ENCODE peak calls at places on chromosomes 11 and 22, in seven cellular contexts. K, P, R, B, M, I and G are unnamed samples.

GRCh38 chr11:1727088-1727690 is 23.2 kb downstream of the IFITM10 start:
- DNase-seq in K (no peak), P (no peak), R (no peak), B (no peak), M (no peak), I (no peak), G (no peak)

GRCh38 chr22:50399751-50400331 is 56.7 kb downstream of the PPP6R2 start:
- DNase-seq in K (no peak), P (no peak), R (peak), B (no peak), M (no peak), I (no peak), G (peak)

GRCh38 chr22:41825376-41825775 is 7.5 kb upstream of the SREBF2 start:
- DNase-seq in K (no peak), P (no peak), R (peak), B (no peak), M (no peak), I (no peak), G (no peak)

GRCh38 chr22:31089101-31090100 is 8.3 kb downstream of the SMTN start:
- DNase-seq in K (peak), P (peak), R (no peak), B (peak), M (no peak), I (no peak), G (no peak)

GRCh38 chr11:75400110-75400865 is 970 bp downstream of the RPS3 start:
- DNase-seq in K (peak), P (no peak), R (no peak), B (no peak), M (no peak), I (no peak), G (no peak)

GRCh38 chr11:94526645-94527438 is 14.6 kb downstream of the C11orf97 start:
- DNase-seq in K (no peak), P (no peak), R (no peak), B (no peak), M (peak), I (no peak), G (no peak)

GRCh38 chr22:20909543-20910303 is 7.5 kb upstream of the CRKL start:
- DNase-seq in K (no peak), P (no peak), R (no peak), B (no peak), M (no peak), I (no peak), G (no peak)

GRCh38 chr11:102012946-102013345 is 34.3 kb upstream of the CFAP300 start:
- DNase-seq in K (no peak), P (no peak), R (no peak), B (no peak), M (no peak), I (no peak), G (no peak)

GRCh38 chr11:9071694-9072093 is 19.7 kb downstream of the SCUBE2 start:
- DNase-seq in K (no peak), P (no peak), R (no peak), B (no peak), M (no peak), I (no peak), G (no peak)

GRCh38 chr22:33492210-33492651 is 428.0 kb downstream of the LARGE1 start:
- DNase-seq in K (no peak), P (no peak), R (no peak), B (no peak), M (no peak), I (no peak), G (no peak)

GRCh38 chr11:43576834-43577521 is 103.6 kb upstream of the HSD17B12 start:
- DNase-seq in K (peak), P (no peak), R (peak), B (no peak), M (no peak), I (no peak), G (peak)

GRCh38 chr22:32531955-32532818 is 57.6 kb downstream of the FBXO7 start:
- DNase-seq in K (peak), P (no peak), R (peak), B (no peak), M (no peak), I (no peak), G (peak)

GRCh38 chr11:13776134-13776815 is 107.8 kb downstream of the FAR1 start:
- DNase-seq in K (peak), P (peak), R (no peak), B (no peak), M (no peak), I (peak), G (no peak)

GRCh38 chr11:86625981-86626380 is 46.4 kb downstream of the ME3 start:
- DNase-seq in K (no peak), P (no peak), R (no peak), B (no peak), M (no peak), I (no peak), G (no peak)

GRCh38 chr11:44507896-44508440 is 57.5 kb upstream of the CD82 start:
- DNase-seq in K (no peak), P (no peak), R (no peak), B (no peak), M (no peak), I (no peak), G (no peak)

GRCh38 chr11:35145249-35145648 is 6.3 kb downstream of the CD44 start:
- DNase-seq in K (no peak), P (no peak), R (peak), B (no peak), M (no peak), I (no peak), G (no peak)

GRCh38 chr11:111660822-111661221 is 58.6 kb downstream of the SIK2 start:
- DNase-seq in K (no peak), P (no peak), R (peak), B (no peak), M (no peak), I (no peak), G (no peak)

GRCh38 chr11:56841210-56841810 is 92.8 kb upstream of the OR9G4 start:
- DNase-seq in K (peak), P (no peak), R (peak), B (peak), M (no peak), I (no peak), G (peak)

GRCh38 chr11:101510608-101511007 is 73.2 kb downstream of the TRPC6 start:
- DNase-seq in K (no peak), P (no peak), R (no peak), B (no peak), M (no peak), I (no peak), G (no peak)

GRCh38 chr22:25627271-25627848 is 62.9 kb downstream of the GRK3 start:
- DNase-seq in K (no peak), P (no peak), R (no peak), B (no peak), M (peak), I (no peak), G (no peak)

GRCh38 chr22:37591823-37592404 is 12.0 kb upstream of the LGALS2 start:
- DNase-seq in K (no peak), P (no peak), R (no peak), B (no peak), M (no peak), I (no peak), G (no peak)

GRCh38 chr11:65108469-65109123 is 3.1 kb upstream of the TM7SF2 start:
- DNase-seq in K (no peak), P (no peak), R (no peak), B (no peak), M (no peak), I (no peak), G (no peak)

GRCh38 chr11:19087658-19088057 is 27.1 kb upstream of the MRGPRX2 start:
- DNase-seq in K (no peak), P (no peak), R (peak), B (no peak), M (no peak), I (no peak), G (no peak)

GRCh38 chr11:69721745-69722144 is 17.9 kb upstream of the FGF19 start:
- DNase-seq in K (no peak), P (no peak), R (no peak), B (no peak), M (no peak), I (no peak), G (no peak)

GRCh38 chr22:32069579-32070372 is 26.7 kb downstream of the SLC5A1 start:
- DNase-seq in K (no peak), P (no peak), R (no peak), B (no peak), M (no peak), I (no peak), G (no peak)

GRCh38 chr22:49826603-49827306 is 918 bp downstream of the BRD1 start:
- DNase-seq in K (peak), P (no peak), R (no peak), B (peak), M (no peak), I (no peak), G (no peak)

GRCh38 chr22:30332551-30332950 is 5.8 kb upstream of the TBC1D10A start:
- DNase-seq in K (no peak), P (no peak), R (no peak), B (no peak), M (no peak), I (no peak), G (no peak)

GRCh38 chr11:43933608-43934358 is 8.7 kb upstream of the C11orf96 start:
- DNase-seq in K (peak), P (no peak), R (peak), B (peak), M (no peak), I (no peak), G (no peak)

GRCh38 chr11:113147249-113147648 is 167.1 kb upstream of the TTC12 start:
- DNase-seq in K (peak), P (no peak), R (no peak), B (peak), M (no peak), I (no peak), G (no peak)

GRCh38 chr11:16632295-16633200 is 105.9 kb upstream of the C11orf58 start:
- DNase-seq in K (no peak), P (no peak), R (peak), B (peak), M (no peak), I (no peak), G (no peak)

GRCh38 chr11:71495286-71496090 is 31.6 kb upstream of the KRTAP5-7 start:
- DNase-seq in K (no peak), P (no peak), R (no peak), B (no peak), M (no peak), I (no peak), G (no peak)

GRCh38 chr11:127110542-127110941 is 110.0 kb upstream of the KIRREL3 start:
- DNase-seq in K (no peak), P (no peak), R (no peak), B (no peak), M (peak), I (no peak), G (no peak)

GRCh38 chr22:41966225-41966606 is 3.0 kb upstream of the SEPTIN3 start:
- DNase-seq in K (no peak), P (no peak), R (no peak), B (no peak), M (no peak), I (no peak), G (no peak)

GRCh38 chr11:59053387-59053786 is 32.7 kb upstream of the GLYATL1B start:
- DNase-seq in K (peak), P (peak), R (peak), B (no peak), M (no peak), I (peak), G (peak)

GRCh38 chr11:4467811-4468606 is 14.4 kb upstream of the OR52K1 start:
- DNase-seq in K (no peak), P (no peak), R (no peak), B (no peak), M (peak), I (no peak), G (no peak)

GRCh38 chr11:35927730-35928129 is 16.1 kb upstream of the LDLRAD3 start:
- DNase-seq in K (no peak), P (no peak), R (peak), B (no peak), M (peak), I (no peak), G (no peak)

GRCh38 chr11:12832828-12833227 is 158.6 kb downstream of the TEAD1 start:
- DNase-seq in K (no peak), P (no peak), R (no peak), B (peak), M (no peak), I (no peak), G (no peak)

GRCh38 chr22:47996446-47996857 is 1234.0 kb downstream of the TBC1D22A start:
- DNase-seq in K (no peak), P (no peak), R (no peak), B (no peak), M (no peak), I (no peak), G (no peak)